ENCODE peak calls at places on chromosome 22, in five cellular contexts. One of them, this sample, is unnamed. For H3K4me1, the result is how much of the 10 kb centered on the place peaks cover.

GRCh38 chr22:19085233-19086043 is 36.8 kb downstream of the DGCR2 start:
- DNase-seq in right lobe of liver: peak
- DNase-seq in mucosa of descending colon: no peak
- DNase-seq in neuronal stem cell: no peak
- DNase-seq in PC-3: peak
- DNase-seq in this sample: peak

GRCh38 chr22:30668306-30668655 is 606 bp upstream of the DUSP18 start:
- DNase-seq in right lobe of liver: no peak
- DNase-seq in mucosa of descending colon: peak
- DNase-seq in neuronal stem cell: no peak
- DNase-seq in PC-3: no peak
- DNase-seq in this sample: no peak

GRCh38 chr22:30538280-30538679 is 8.3 kb downstream of the SEC14L6 start:
- DNase-seq in right lobe of liver: no peak
- DNase-seq in mucosa of descending colon: no peak
- DNase-seq in neuronal stem cell: no peak
- DNase-seq in PC-3: peak
- DNase-seq in this sample: peak

GRCh38 chr22:47192651-47193437 is 430.4 kb downstream of the TBC1D22A start:
- DNase-seq in right lobe of liver: no peak
- DNase-seq in mucosa of descending colon: peak
- DNase-seq in neuronal stem cell: no peak
- DNase-seq in PC-3: peak
- DNase-seq in this sample: no peak

GRCh38 chr22:30425327-30425615 is 297 bp upstream of the MTFP1 start:
- DNase-seq in right lobe of liver: no peak
- DNase-seq in mucosa of descending colon: no peak
- DNase-seq in neuronal stem cell: no peak
- DNase-seq in PC-3: no peak
- DNase-seq in this sample: no peak

GRCh38 chr22:19207902-19208283 is 29.4 kb upstream of the SLC25A1 start:
- DNase-seq in right lobe of liver: no peak
- DNase-seq in mucosa of descending colon: no peak
- DNase-seq in neuronal stem cell: no peak
- DNase-seq in PC-3: no peak
- DNase-seq in this sample: no peak

GRCh38 chr22:24137595-24137994 is 43.7 kb upstream of the SUSD2 start:
- DNase-seq in right lobe of liver: no peak
- DNase-seq in mucosa of descending colon: no peak
- DNase-seq in neuronal stem cell: no peak
- DNase-seq in PC-3: no peak
- DNase-seq in this sample: peak

GRCh38 chr22:32646476-32646875 is 155.0 kb upstream of the TIMP3 start:
- DNase-seq in right lobe of liver: no peak
- DNase-seq in mucosa of descending colon: no peak
- DNase-seq in neuronal stem cell: no peak
- DNase-seq in PC-3: no peak
- DNase-seq in this sample: no peak

GRCh38 chr22:30605449-30606110 is 1.4 kb upstream of the TCN2 start:
- DNase-seq in right lobe of liver: peak
- DNase-seq in mucosa of descending colon: peak
- DNase-seq in neuronal stem cell: no peak
- DNase-seq in PC-3: peak
- DNase-seq in this sample: peak

GRCh38 chr22:47166446-47167016 is 404.1 kb downstream of the TBC1D22A start:
- DNase-seq in right lobe of liver: peak
- DNase-seq in mucosa of descending colon: peak
- DNase-seq in neuronal stem cell: no peak
- DNase-seq in PC-3: no peak
- DNase-seq in this sample: no peak

GRCh38 chr22:26650722-26651421 is 6.5 kb upstream of the MIAT start:
- DNase-seq in right lobe of liver: no peak
- DNase-seq in mucosa of descending colon: no peak
- DNase-seq in neuronal stem cell: no peak
- DNase-seq in PC-3: no peak
- DNase-seq in this sample: no peak

GRCh38 chr22:41526226-41526531 is 18.1 kb downstream of the POLR3H start:
- DNase-seq in right lobe of liver: no peak
- DNase-seq in mucosa of descending colon: no peak
- DNase-seq in neuronal stem cell: no peak
- DNase-seq in PC-3: no peak
- DNase-seq in this sample: no peak

GRCh38 chr22:43826142-43827093 is 14.3 kb upstream of the EFCAB6 start:
- DNase-seq in right lobe of liver: no peak
- DNase-seq in mucosa of descending colon: no peak
- DNase-seq in neuronal stem cell: no peak
- DNase-seq in PC-3: peak
- DNase-seq in this sample: peak

GRCh38 chr22:27416553-27417427 is 384.8 kb downstream of the MN1 start:
- DNase-seq in right lobe of liver: no peak
- DNase-seq in mucosa of descending colon: no peak
- DNase-seq in neuronal stem cell: no peak
- DNase-seq in PC-3: peak
- DNase-seq in this sample: peak

GRCh38 chr22:48477031-48477721 is 1350.5 kb downstream of the BRD1 start:
- DNase-seq in right lobe of liver: no peak
- DNase-seq in mucosa of descending colon: no peak
- DNase-seq in neuronal stem cell: no peak
- DNase-seq in PC-3: no peak
- DNase-seq in this sample: no peak

GRCh38 chr22:23820748-23821211 is 18.0 kb downstream of the DERL3 start:
- DNase-seq in right lobe of liver: peak
- DNase-seq in mucosa of descending colon: no peak
- DNase-seq in neuronal stem cell: no peak
- DNase-seq in PC-3: no peak
- DNase-seq in this sample: no peak

GRCh38 chr22:46507451-46508390 is 29.7 kb downstream of the CELSR1 start:
- DNase-seq in right lobe of liver: no peak
- DNase-seq in mucosa of descending colon: no peak
- DNase-seq in neuronal stem cell: no peak
- DNase-seq in PC-3: no peak
- DNase-seq in this sample: no peak

GRCh38 chr22:37827056-37827455 is 3.9 kb downstream of the GALR3 start:
- DNase-seq in right lobe of liver: no peak
- DNase-seq in mucosa of descending colon: no peak
- DNase-seq in neuronal stem cell: no peak
- DNase-seq in PC-3: no peak
- DNase-seq in this sample: peak

GRCh38 chr22:30267382-30268302 is 991 bp upstream of the OSM start:
- DNase-seq in right lobe of liver: no peak
- DNase-seq in mucosa of descending colon: peak
- DNase-seq in neuronal stem cell: no peak
- DNase-seq in PC-3: no peak
- DNase-seq in this sample: no peak

GRCh38 chr22:34344702-34345101 is 424.4 kb upstream of the LARGE1 start:
- DNase-seq in right lobe of liver: no peak
- DNase-seq in mucosa of descending colon: no peak
- DNase-seq in neuronal stem cell: no peak
- DNase-seq in PC-3: no peak
- DNase-seq in this sample: no peak

GRCh38 chr22:44329179-44329796 is 16.5 kb upstream of the SHISAL1 start:
- DNase-seq in right lobe of liver: no peak
- DNase-seq in mucosa of descending colon: no peak
- DNase-seq in neuronal stem cell: no peak
- DNase-seq in PC-3: peak
- DNase-seq in this sample: no peak

GRCh38 chr22:48885919-48886305 is 941.8 kb downstream of the BRD1 start:
- DNase-seq in right lobe of liver: no peak
- DNase-seq in mucosa of descending colon: no peak
- DNase-seq in neuronal stem cell: no peak
- DNase-seq in PC-3: no peak
- DNase-seq in this sample: no peak

GRCh38 chr22:47304191-47304831 is 541.9 kb downstream of the TBC1D22A start:
- DNase-seq in right lobe of liver: no peak
- DNase-seq in mucosa of descending colon: no peak
- DNase-seq in neuronal stem cell: no peak
- DNase-seq in PC-3: no peak
- DNase-seq in this sample: no peak

GRCh38 chr22:19524170-19525115 is at the start of gene CLDN5:
- DNase-seq in right lobe of liver: peak
- DNase-seq in mucosa of descending colon: no peak
- DNase-seq in neuronal stem cell: peak
- DNase-seq in PC-3: no peak
- DNase-seq in this sample: peak

GRCh38 chr22:26952654-26953379 is 295.4 kb downstream of the MIAT start:
- DNase-seq in right lobe of liver: no peak
- DNase-seq in mucosa of descending colon: no peak
- DNase-seq in neuronal stem cell: peak
- DNase-seq in PC-3: no peak
- DNase-seq in this sample: no peak

GRCh38 chr22:20979940-20980453 is 2.1 kb upstream of the LZTR1 start:
- DNase-seq in right lobe of liver: peak
- DNase-seq in mucosa of descending colon: peak
- DNase-seq in neuronal stem cell: no peak
- DNase-seq in PC-3: no peak
- DNase-seq in this sample: no peak

GRCh38 chr22:49325531-49326395 is 501.9 kb downstream of the BRD1 start:
- DNase-seq in right lobe of liver: peak
- DNase-seq in mucosa of descending colon: no peak
- DNase-seq in neuronal stem cell: no peak
- DNase-seq in PC-3: no peak
- DNase-seq in this sample: no peak

DNA sequence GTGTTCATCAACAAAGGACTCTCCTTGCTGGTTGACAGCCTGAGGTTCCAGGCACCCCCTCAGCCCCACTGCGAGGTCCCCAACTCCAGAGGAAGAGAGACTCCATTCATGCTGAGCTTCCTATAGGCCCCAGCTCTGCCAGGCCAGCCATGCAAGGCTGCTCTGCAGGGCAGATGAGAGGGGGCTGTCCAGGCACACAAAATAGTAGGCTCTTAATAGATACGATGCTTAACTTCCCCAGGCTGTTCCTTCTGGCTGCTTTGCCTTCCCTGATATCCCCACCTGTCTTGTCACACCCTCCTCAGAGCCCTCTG is 45.0 kb upstream of the CRYBB3 start:
- DNase-seq in right lobe of liver: no peak
- DNase-seq in mucosa of descending colon: no peak
- DNase-seq in neuronal stem cell: no peak
- DNase-seq in PC-3: no peak
- DNase-seq in this sample: no peak
- H3K4me1 ChIP-seq in right lobe of liver: under half
- H3K4me1 ChIP-seq in mucosa of descending colon: under half
- H3K4me1 ChIP-seq in neuronal stem cell: under half
- H3K4me1 ChIP-seq in PC-3: under half
- H3K4me1 ChIP-seq in this sample: under half

DNA sequence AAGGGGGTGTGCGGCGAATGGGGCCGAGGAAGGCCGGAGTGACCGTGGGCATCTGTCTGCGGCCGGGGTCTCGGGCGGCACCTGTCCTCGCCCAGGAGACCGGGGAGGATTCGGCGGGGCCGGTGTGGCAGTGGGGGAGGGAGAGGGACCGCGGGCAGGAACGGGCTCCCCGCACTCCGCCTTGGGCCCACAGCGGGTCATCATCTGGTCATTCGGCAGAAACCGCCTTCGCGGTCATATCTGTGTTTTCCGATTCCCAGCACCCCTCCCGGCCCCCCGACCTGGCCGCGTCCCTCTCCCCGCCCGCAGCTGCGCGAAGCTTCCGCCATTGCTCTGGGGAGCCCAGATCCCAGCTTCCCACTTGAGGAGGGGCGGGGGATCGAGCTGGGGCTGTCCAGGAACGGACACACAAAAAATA is 824 bp upstream of the CBX6 start:
- DNase-seq in right lobe of liver: peak
- DNase-seq in mucosa of descending colon: peak
- DNase-seq in neuronal stem cell: no peak
- DNase-seq in PC-3: no peak
- DNase-seq in this sample: peak
- H3K4me1 ChIP-seq in right lobe of liver: under half
- H3K4me1 ChIP-seq in mucosa of descending colon: under half
- H3K4me1 ChIP-seq in neuronal stem cell: under half
- H3K4me1 ChIP-seq in PC-3: under half
- H3K4me1 ChIP-seq in this sample: under half

DNA sequence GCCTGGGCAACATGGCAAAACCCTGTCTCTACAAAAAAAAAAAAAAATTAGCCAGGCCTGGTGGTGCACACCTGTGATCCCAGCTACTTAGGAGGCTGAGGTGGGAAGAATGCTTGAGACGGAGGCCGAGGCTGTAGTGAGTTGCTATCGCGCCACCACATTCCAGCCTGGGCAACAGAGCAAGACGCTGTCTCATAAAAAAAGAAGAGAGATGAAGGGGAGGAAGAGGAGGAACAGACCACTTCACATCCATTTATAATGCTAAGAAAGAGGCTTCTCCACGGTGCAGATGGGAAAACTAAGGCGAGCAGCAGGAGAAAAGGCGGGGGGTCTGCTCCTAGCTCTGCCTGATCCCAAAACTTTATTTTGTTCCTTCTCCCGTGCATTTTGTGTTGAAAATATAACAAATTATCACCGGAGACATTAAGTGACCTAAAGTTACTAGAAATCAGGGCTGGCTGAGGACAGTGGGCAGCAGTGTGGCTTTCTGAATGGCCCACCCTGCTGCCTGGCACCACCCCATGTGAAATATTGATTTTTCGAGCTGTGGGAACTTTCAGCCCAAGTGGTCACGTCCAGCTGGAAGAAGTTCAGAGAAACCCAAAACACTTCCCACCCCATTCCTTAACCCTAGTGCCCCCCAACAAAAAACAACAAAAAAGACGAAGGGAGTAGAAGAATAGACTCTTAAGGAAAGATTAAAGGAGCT is 9.5 kb downstream of the MYH9 start:
- DNase-seq in right lobe of liver: no peak
- DNase-seq in mucosa of descending colon: no peak
- DNase-seq in neuronal stem cell: no peak
- DNase-seq in PC-3: no peak
- DNase-seq in this sample: no peak
- H3K4me1 ChIP-seq in right lobe of liver: under half
- H3K4me1 ChIP-seq in mucosa of descending colon: half or more
- H3K4me1 ChIP-seq in neuronal stem cell: under half
- H3K4me1 ChIP-seq in PC-3: under half
- H3K4me1 ChIP-seq in this sample: under half

GRCh38 chr22:17091851-17092250 is 7.1 kb downstream of the IL17RA start:
- DNase-seq in right lobe of liver: peak
- DNase-seq in mucosa of descending colon: no peak
- DNase-seq in neuronal stem cell: no peak
- DNase-seq in PC-3: no peak
- DNase-seq in this sample: no peak
- H3K4me1 ChIP-seq in right lobe of liver: under half
- H3K4me1 ChIP-seq in mucosa of descending colon: under half
- H3K4me1 ChIP-seq in neuronal stem cell: under half
- H3K4me1 ChIP-seq in PC-3: under half
- H3K4me1 ChIP-seq in this sample: under half